ENCODE peak calls at places on chromosome 3, in four cellular contexts. One of them, this sample, is unnamed.

GRCh38 chr3:60017631-60018030 is 967.8 kb upstream of the CFAP20DC start:
- DNase-seq in K562: no peak
- DNase-seq in WTC11: no peak
- DNase-seq in GM12878: peak
- DNase-seq in this sample: no peak

GRCh38 chr3:33482126-33482525 is 41.9 kb upstream of the UBP1 start:
- DNase-seq in K562: no peak
- DNase-seq in WTC11: no peak
- DNase-seq in GM12878: no peak
- DNase-seq in this sample: no peak

GRCh38 chr3:102733811-102734574 is 299.2 kb downstream of the ZPLD1 start:
- DNase-seq in K562: no peak
- DNase-seq in WTC11: no peak
- DNase-seq in GM12878: no peak
- DNase-seq in this sample: no peak

GRCh38 chr3:69294014-69294771 is 91.7 kb downstream of the FRMD4B start:
- DNase-seq in K562: no peak
- DNase-seq in WTC11: no peak
- DNase-seq in GM12878: no peak
- DNase-seq in this sample: peak

GRCh38 chr3:115146032-115146417 is 1.1 kb downstream of the ZBTB20 start:
- DNase-seq in K562: peak
- DNase-seq in WTC11: no peak
- DNase-seq in GM12878: no peak
- DNase-seq in this sample: peak

GRCh38 chr3:143763568-143764162 is 84.6 kb downstream of the SLC9A9 start:
- DNase-seq in K562: no peak
- DNase-seq in WTC11: no peak
- DNase-seq in GM12878: no peak
- DNase-seq in this sample: no peak

GRCh38 chr3:124276863-124277515 is 285.1 kb upstream of the ROPN1 start:
- DNase-seq in K562: no peak
- DNase-seq in WTC11: no peak
- DNase-seq in GM12878: no peak
- DNase-seq in this sample: no peak

GRCh38 chr3:105518806-105519418 is 152.2 kb downstream of the ALCAM start:
- DNase-seq in K562: peak
- DNase-seq in WTC11: peak
- DNase-seq in GM12878: peak
- DNase-seq in this sample: peak

GRCh38 chr3:122390665-122391064 is 6.7 kb downstream of the FAM162A start:
- DNase-seq in K562: peak
- DNase-seq in WTC11: no peak
- DNase-seq in GM12878: no peak
- DNase-seq in this sample: no peak

GRCh38 chr3:138833908-138834358 is 795 bp downstream of the PIK3CB start:
- DNase-seq in K562: no peak
- DNase-seq in WTC11: no peak
- DNase-seq in GM12878: no peak
- DNase-seq in this sample: no peak

GRCh38 chr3:68878322-68878721 is 54.0 kb downstream of the TAFA4 start:
- DNase-seq in K562: peak
- DNase-seq in WTC11: no peak
- DNase-seq in GM12878: no peak
- DNase-seq in this sample: peak

GRCh38 chr3:49422379-49423248 is at the start of gene AMT:
- DNase-seq in K562: peak
- DNase-seq in WTC11: peak
- DNase-seq in GM12878: no peak
- DNase-seq in this sample: no peak

GRCh38 chr3:79765854-79766253 is 1.9 kb downstream of the ROBO1 start:
- DNase-seq in K562: no peak
- DNase-seq in WTC11: no peak
- DNase-seq in GM12878: no peak
- DNase-seq in this sample: no peak

GRCh38 chr3:79766474-79767193 is 1.2 kb downstream of the ROBO1 start:
- DNase-seq in K562: no peak
- DNase-seq in WTC11: no peak
- DNase-seq in GM12878: no peak
- DNase-seq in this sample: no peak

GRCh38 chr3:79769234-79769633 is 1.4 kb upstream of the ROBO1 start:
- DNase-seq in K562: no peak
- DNase-seq in WTC11: no peak
- DNase-seq in GM12878: no peak
- DNase-seq in this sample: no peak

GRCh38 chr3:79767194-79767952 is 425 bp downstream of the ROBO1 start:
- DNase-seq in K562: no peak
- DNase-seq in WTC11: peak
- DNase-seq in GM12878: no peak
- DNase-seq in this sample: no peak

GRCh38 chr3:79767953-79768282 is at the start of gene ROBO1:
- DNase-seq in K562: no peak
- DNase-seq in WTC11: peak
- DNase-seq in GM12878: no peak
- DNase-seq in this sample: no peak
- TF ChIP-seq ESRRA in K562: no peak
- TF ChIP-seq ESRRA in WTC11: no peak
- TF ChIP-seq ESRRA in GM12878: no peak
- TF ChIP-seq ESRRA in this sample: no peak

GRCh38 chr3:194367992-194368841 is 1.3 kb downstream of the LRRC15 start:
- DNase-seq in K562: no peak
- DNase-seq in WTC11: no peak
- DNase-seq in GM12878: no peak
- DNase-seq in this sample: no peak
- TF ChIP-seq ESRRA in K562: no peak
- TF ChIP-seq ESRRA in WTC11: no peak
- TF ChIP-seq ESRRA in GM12878: no peak
- TF ChIP-seq ESRRA in this sample: no peak

GRCh38 chr3:166080096-166080495 is 242.9 kb upstream of the BCHE start:
- DNase-seq in K562: no peak
- DNase-seq in WTC11: no peak
- DNase-seq in GM12878: no peak
- DNase-seq in this sample: no peak

DNA sequence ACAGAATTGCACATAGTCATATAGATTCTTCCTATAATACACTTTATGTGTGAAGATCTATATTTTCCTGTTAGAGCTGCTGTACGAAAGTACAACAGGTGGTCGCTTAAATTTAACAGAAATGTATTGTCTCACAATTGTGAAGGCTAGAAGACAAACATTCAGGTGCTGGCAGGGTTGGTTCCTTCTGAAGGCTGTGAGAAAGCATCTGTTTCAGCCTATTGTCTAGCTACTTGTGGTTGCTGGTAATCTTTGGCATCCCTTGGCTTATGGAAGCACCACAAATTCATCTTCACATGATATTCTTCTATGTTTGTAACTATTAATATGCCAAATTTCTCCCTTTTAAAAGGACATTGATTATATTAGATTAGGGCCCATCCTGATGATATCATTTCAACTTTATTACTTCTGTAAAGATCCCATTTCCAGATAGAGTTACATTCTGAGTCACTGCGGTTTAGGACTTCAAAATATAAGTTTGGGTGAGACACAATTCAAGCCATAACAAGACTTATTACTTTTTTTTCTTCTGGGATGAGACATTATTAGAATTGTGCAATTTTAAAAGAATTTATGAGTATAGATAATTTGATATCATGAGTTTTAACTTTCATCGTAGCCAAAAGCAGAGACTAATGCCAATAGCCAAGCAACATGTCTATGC is 248.1 kb upstream of the BCHE start:
- DNase-seq in K562: no peak
- DNase-seq in WTC11: no peak
- DNase-seq in GM12878: no peak
- DNase-seq in this sample: no peak
- TF ChIP-seq ESRRA in K562: no peak
- TF ChIP-seq ESRRA in WTC11: no peak
- TF ChIP-seq ESRRA in GM12878: no peak
- TF ChIP-seq ESRRA in this sample: no peak

GRCh38 chr3:185309309-185309708 is 53.6 kb upstream of the MAP3K13 start:
- DNase-seq in K562: no peak
- DNase-seq in WTC11: no peak
- DNase-seq in GM12878: no peak
- DNase-seq in this sample: no peak

GRCh38 chr3:185309795-185310194 is 53.1 kb upstream of the MAP3K13 start:
- DNase-seq in K562: no peak
- DNase-seq in WTC11: no peak
- DNase-seq in GM12878: no peak
- DNase-seq in this sample: no peak

GRCh38 chr3:185308126-185308754 is 54.4 kb upstream of the EHHADH start:
- DNase-seq in K562: peak
- DNase-seq in WTC11: peak
- DNase-seq in GM12878: peak
- DNase-seq in this sample: peak

GRCh38 chr3:185312006-185312405 is 50.9 kb upstream of the MAP3K13 start:
- DNase-seq in K562: no peak
- DNase-seq in WTC11: no peak
- DNase-seq in GM12878: no peak
- DNase-seq in this sample: no peak

GRCh38 chr3:185306847-185307246 is 53.0 kb upstream of the EHHADH start:
- DNase-seq in K562: no peak
- DNase-seq in WTC11: no peak
- DNase-seq in GM12878: no peak
- DNase-seq in this sample: no peak
- TF ChIP-seq ESRRA in K562: no peak
- TF ChIP-seq ESRRA in WTC11: no peak
- TF ChIP-seq ESRRA in GM12878: no peak
- TF ChIP-seq ESRRA in this sample: no peak

DNA sequence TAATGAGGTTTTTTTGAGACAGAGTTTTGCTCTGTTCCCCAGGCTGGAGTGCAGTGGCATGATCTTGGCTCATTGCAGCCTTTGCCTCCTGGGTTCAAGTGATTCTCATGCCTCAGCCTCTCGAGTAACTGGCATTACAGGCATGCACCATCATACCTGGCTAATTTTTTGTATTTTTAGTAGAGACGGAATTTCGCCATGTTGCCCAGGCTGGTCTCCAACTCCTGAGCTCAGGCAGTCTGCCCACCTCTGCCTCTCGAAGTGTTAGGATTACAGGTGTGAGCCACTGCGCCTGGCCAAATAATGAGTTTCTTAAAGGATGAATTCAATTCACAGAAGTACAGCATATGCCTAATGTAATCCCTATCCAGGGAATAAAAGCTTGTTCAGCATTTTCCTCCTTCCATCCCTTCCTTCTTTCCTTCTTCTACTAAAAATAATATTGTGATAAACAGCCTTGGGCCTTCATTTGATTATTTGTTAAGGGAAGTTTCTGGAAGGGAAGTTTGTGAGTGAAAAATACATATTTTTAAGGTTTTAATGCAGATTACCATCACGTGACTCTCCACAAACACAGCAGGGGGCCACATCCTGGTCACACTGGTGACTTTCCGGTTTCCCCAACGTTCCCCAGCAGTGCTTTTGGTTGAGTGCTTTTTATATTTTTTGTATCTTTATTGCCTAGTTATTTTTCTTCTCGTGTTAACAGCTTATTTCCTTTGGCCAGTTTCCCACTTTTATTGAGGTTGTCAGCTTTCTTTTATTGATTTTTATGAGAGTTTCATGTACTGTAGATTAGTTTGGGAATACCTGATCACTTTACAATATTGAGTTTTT is 116.8 kb downstream of the USP13 start:
- DNase-seq in K562: no peak
- DNase-seq in WTC11: no peak
- DNase-seq in GM12878: no peak
- DNase-seq in this sample: no peak
- TF ChIP-seq ESRRA in K562: no peak
- TF ChIP-seq ESRRA in WTC11: no peak
- TF ChIP-seq ESRRA in GM12878: no peak
- TF ChIP-seq ESRRA in this sample: no peak

This sample was measured in A549.